ENCODE peak calls at places on chromosome 13, in six cellular contexts. A is esophagus squamous epithelium, I is heart right ventricle, V is GM12878, T is vagina, P is H9. H is an unnamed sample. For H3K4me1, the result is how much of the 10 kb centered on the place peaks cover.

GRCh38 chr13:28744091-28744536 is 25.3 kb upstream of the SLC46A3 start:
- DNase-seq in A (no peak), I (no peak), V (no peak), T (no peak), P (peak), H (peak)

GRCh38 chr13:53150568-53150967 is 122.0 kb downstream of the OLFM4 start:
- DNase-seq in A (no peak), I (no peak), V (no peak), T (no peak), P (no peak), H (no peak)

GRCh38 chr13:112249644-112250610 is 126.2 kb upstream of the SPACA7 start:
- DNase-seq in A (no peak), I (no peak), V (no peak), T (no peak), P (peak), H (no peak)

GRCh38 chr13:35781661-35782060 is 305.2 kb upstream of the MAB21L1 start:
- DNase-seq in A (no peak), I (no peak), V (no peak), T (no peak), P (no peak), H (no peak)

GRCh38 chr13:32147193-32147592 is 115.6 kb downstream of the FRY start:
- DNase-seq in A (no peak), I (no peak), V (no peak), T (no peak), P (no peak), H (no peak)

GRCh38 chr13:44404261-44405139 is 30.9 kb downstream of the SERP2 start:
- DNase-seq in A (no peak), I (no peak), V (no peak), T (no peak), P (peak), H (no peak)

GRCh38 chr13:47553329-47553977 is 447.6 kb downstream of the SUCLA2 start:
- DNase-seq in A (no peak), I (no peak), V (no peak), T (no peak), P (peak), H (no peak)

GRCh38 chr13:78054152-78054551 is 135.5 kb upstream of the EDNRB start:
- DNase-seq in A (no peak), I (no peak), V (no peak), T (no peak), P (no peak), H (no peak)

GRCh38 chr13:49627831-49628652 is at the start of gene ARL11:
- DNase-seq in A (peak), I (peak), V (peak), T (no peak), P (peak), H (peak)

GRCh38 chr13:41059896-41060722 is 1.2 kb upstream of the WBP4 start:
- DNase-seq in A (peak), I (peak), V (peak), T (no peak), P (peak), H (peak)

GRCh38 chr13:39596685-39597084 is 6.3 kb downstream of the LHFPL6 start:
- DNase-seq in A (no peak), I (no peak), V (no peak), T (no peak), P (no peak), H (no peak)

GRCh38 chr13:39600766-39601165 is 2.2 kb downstream of the LHFPL6 start:
- DNase-seq in A (no peak), I (peak), V (no peak), T (no peak), P (peak), H (peak)

GRCh38 chr13:39599842-39600241 is 3.2 kb downstream of the LHFPL6 start:
- DNase-seq in A (no peak), I (no peak), V (no peak), T (no peak), P (no peak), H (no peak)

GRCh38 chr13:39596176-39596575 is 6.8 kb downstream of the LHFPL6 start:
- DNase-seq in A (no peak), I (no peak), V (no peak), T (no peak), P (no peak), H (no peak)

GRCh38 chr13:39597828-39598227 is 5.2 kb downstream of the LHFPL6 start:
- DNase-seq in A (no peak), I (no peak), V (no peak), T (no peak), P (no peak), H (no peak)
- H3K27ac ChIP-seq in A (no peak), I (peak), V (no peak), T (no peak), P (no peak), H (peak)

DNA sequence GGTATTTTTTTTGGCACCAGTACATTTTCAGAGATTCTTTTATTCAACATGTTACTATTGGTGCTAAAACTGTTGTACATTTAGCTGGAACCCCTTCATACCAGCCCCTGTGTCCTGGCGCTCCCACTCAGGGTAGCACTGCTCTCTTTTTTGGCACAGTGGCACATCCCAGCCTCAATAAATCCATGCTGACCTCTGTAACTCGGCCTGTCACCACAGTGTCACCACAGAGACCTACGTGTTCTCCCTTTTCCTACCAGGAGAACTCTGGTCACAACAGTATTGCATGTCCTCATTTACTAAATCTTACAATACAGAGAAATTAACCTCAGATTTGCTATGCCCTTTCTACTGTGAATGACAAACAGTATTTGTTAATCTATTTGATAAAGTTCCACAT is 10.2 kb downstream of the MPHOSPH8 start:
- DNase-seq in A (no peak), I (no peak), V (no peak), T (no peak), P (no peak), H (no peak)
- H3K4me1 ChIP-seq in A (under half), I (under half), V (under half), T (under half), P (under half), H (under half)

GRCh38 chr13:51768378-51768921 is 35.5 kb downstream of the DHRS12 start:
- DNase-seq in A (no peak), I (no peak), V (no peak), T (no peak), P (peak), H (no peak)
- H3K27ac ChIP-seq in A (no peak), I (peak), V (no peak), T (peak), P (no peak), H (peak)

GRCh38 chr13:109151255-109151654 is 521.8 kb downstream of the MYO16 start:
- DNase-seq in A (no peak), I (no peak), V (no peak), T (no peak), P (no peak), H (no peak)
- H3K4me1 ChIP-seq in A (half or more), I (under half), V (under half), T (under half), P (under half), H (under half)